ENCODE peak calls at places on chromosomes 1 and 21, in six cellular contexts. One of them, this sample, is unnamed.

GRCh38 chr1:24970399-24970753 is 40.3 kb upstream of the RUNX3 start:
- DNase-seq in fibroblast of lung: peak
- DNase-seq in cardiac muscle cell: peak
- DNase-seq in astrocyte of the cerebellum: no peak
- DNase-seq in adrenal gland: no peak
- DNase-seq in AG09309: no peak
- DNase-seq in this sample: no peak

GRCh38 chr1:98766241-98766640 is 104.7 kb downstream of the SNX7 start:
- DNase-seq in fibroblast of lung: no peak
- DNase-seq in cardiac muscle cell: no peak
- DNase-seq in astrocyte of the cerebellum: no peak
- DNase-seq in adrenal gland: no peak
- DNase-seq in AG09309: no peak
- DNase-seq in this sample: no peak

GRCh38 chr1:159900086-159900680 is at the start of gene CFAP45:
- DNase-seq in fibroblast of lung: peak
- DNase-seq in cardiac muscle cell: peak
- DNase-seq in astrocyte of the cerebellum: no peak
- DNase-seq in adrenal gland: peak
- DNase-seq in AG09309: no peak
- DNase-seq in this sample: no peak

GRCh38 chr21:34545079-34545884 is 33.3 kb upstream of the KCNE1 start:
- DNase-seq in fibroblast of lung: peak
- DNase-seq in cardiac muscle cell: peak
- DNase-seq in astrocyte of the cerebellum: peak
- DNase-seq in adrenal gland: no peak
- DNase-seq in AG09309: no peak
- DNase-seq in this sample: no peak

GRCh38 chr1:100643430-100644196 is 75.9 kb upstream of the VCAM1 start:
- DNase-seq in fibroblast of lung: peak
- DNase-seq in cardiac muscle cell: peak
- DNase-seq in astrocyte of the cerebellum: no peak
- DNase-seq in adrenal gland: peak
- DNase-seq in AG09309: no peak
- DNase-seq in this sample: no peak

GRCh38 chr1:5601516-5601915 is 390.7 kb downstream of the NPHP4 start:
- DNase-seq in fibroblast of lung: no peak
- DNase-seq in cardiac muscle cell: no peak
- DNase-seq in astrocyte of the cerebellum: no peak
- DNase-seq in adrenal gland: no peak
- DNase-seq in AG09309: no peak
- DNase-seq in this sample: no peak

GRCh38 chr1:207803678-207804077 is 51.8 kb downstream of the CD46 start:
- DNase-seq in fibroblast of lung: no peak
- DNase-seq in cardiac muscle cell: no peak
- DNase-seq in astrocyte of the cerebellum: no peak
- DNase-seq in adrenal gland: no peak
- DNase-seq in AG09309: no peak
- DNase-seq in this sample: no peak

GRCh38 chr1:23799570-23800395 is 771 bp downstream of the GALE start:
- DNase-seq in fibroblast of lung: peak
- DNase-seq in cardiac muscle cell: peak
- DNase-seq in astrocyte of the cerebellum: no peak
- DNase-seq in adrenal gland: peak
- DNase-seq in AG09309: no peak
- DNase-seq in this sample: no peak

GRCh38 chr21:19011448-19011847 is 607.9 kb upstream of the TMPRSS15 start:
- DNase-seq in fibroblast of lung: no peak
- DNase-seq in cardiac muscle cell: no peak
- DNase-seq in astrocyte of the cerebellum: no peak
- DNase-seq in adrenal gland: no peak
- DNase-seq in AG09309: no peak
- DNase-seq in this sample: no peak

GRCh38 chr1:27602510-27603319 is 1.2 kb downstream of the AHDC1 start:
- DNase-seq in fibroblast of lung: no peak
- DNase-seq in cardiac muscle cell: no peak
- DNase-seq in astrocyte of the cerebellum: no peak
- DNase-seq in adrenal gland: no peak
- DNase-seq in AG09309: no peak
- DNase-seq in this sample: no peak

GRCh38 chr1:43707191-43708005 is at the start of gene ST3GAL3:
- DNase-seq in fibroblast of lung: peak
- DNase-seq in cardiac muscle cell: peak
- DNase-seq in astrocyte of the cerebellum: peak
- DNase-seq in adrenal gland: peak
- DNase-seq in AG09309: no peak
- DNase-seq in this sample: no peak

GRCh38 chr1:54836594-54836993 is 35.5 kb upstream of the TTC22 start:
- DNase-seq in fibroblast of lung: no peak
- DNase-seq in cardiac muscle cell: no peak
- DNase-seq in astrocyte of the cerebellum: no peak
- DNase-seq in adrenal gland: no peak
- DNase-seq in AG09309: no peak
- DNase-seq in this sample: no peak

GRCh38 chr1:228668553-228669400 is 66.5 kb upstream of the RHOU start:
- DNase-seq in fibroblast of lung: peak
- DNase-seq in cardiac muscle cell: peak
- DNase-seq in astrocyte of the cerebellum: no peak
- DNase-seq in adrenal gland: no peak
- DNase-seq in AG09309: peak
- DNase-seq in this sample: no peak

GRCh38 chr1:87227651-87228050 is 101.0 kb upstream of the LMO4 start:
- DNase-seq in fibroblast of lung: no peak
- DNase-seq in cardiac muscle cell: no peak
- DNase-seq in astrocyte of the cerebellum: no peak
- DNase-seq in adrenal gland: no peak
- DNase-seq in AG09309: no peak
- DNase-seq in this sample: no peak

DNA sequence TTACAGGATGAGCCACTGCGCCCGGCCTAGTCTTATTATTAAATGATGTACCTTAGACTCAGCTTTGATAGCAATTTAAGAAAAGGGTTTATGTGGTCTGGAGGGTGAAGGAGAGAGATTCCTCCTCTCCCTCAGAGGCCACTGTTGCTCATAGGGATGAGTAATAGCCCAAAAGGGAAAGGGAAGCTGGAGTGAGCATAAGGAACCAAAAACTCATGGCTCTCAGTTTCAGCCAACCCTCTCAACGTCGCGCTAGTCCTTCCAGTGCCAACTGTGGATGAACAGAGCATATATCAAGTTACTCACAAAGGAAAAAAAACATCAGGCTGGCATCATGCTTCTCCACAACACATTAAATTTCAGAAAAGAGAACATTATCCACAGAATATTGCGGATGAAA is 8.3 kb upstream of the GPR89B start:
- DNase-seq in fibroblast of lung: no peak
- DNase-seq in cardiac muscle cell: no peak
- DNase-seq in astrocyte of the cerebellum: no peak
- DNase-seq in adrenal gland: no peak
- DNase-seq in AG09309: no peak
- DNase-seq in this sample: no peak
- TF ChIP-seq CTCF in fibroblast of lung: no peak
- TF ChIP-seq CTCF in cardiac muscle cell: no peak
- TF ChIP-seq CTCF in astrocyte of the cerebellum: no peak
- TF ChIP-seq CTCF in adrenal gland: no peak
- TF ChIP-seq CTCF in AG09309: no peak
- TF ChIP-seq CTCF in this sample: no peak

DNA sequence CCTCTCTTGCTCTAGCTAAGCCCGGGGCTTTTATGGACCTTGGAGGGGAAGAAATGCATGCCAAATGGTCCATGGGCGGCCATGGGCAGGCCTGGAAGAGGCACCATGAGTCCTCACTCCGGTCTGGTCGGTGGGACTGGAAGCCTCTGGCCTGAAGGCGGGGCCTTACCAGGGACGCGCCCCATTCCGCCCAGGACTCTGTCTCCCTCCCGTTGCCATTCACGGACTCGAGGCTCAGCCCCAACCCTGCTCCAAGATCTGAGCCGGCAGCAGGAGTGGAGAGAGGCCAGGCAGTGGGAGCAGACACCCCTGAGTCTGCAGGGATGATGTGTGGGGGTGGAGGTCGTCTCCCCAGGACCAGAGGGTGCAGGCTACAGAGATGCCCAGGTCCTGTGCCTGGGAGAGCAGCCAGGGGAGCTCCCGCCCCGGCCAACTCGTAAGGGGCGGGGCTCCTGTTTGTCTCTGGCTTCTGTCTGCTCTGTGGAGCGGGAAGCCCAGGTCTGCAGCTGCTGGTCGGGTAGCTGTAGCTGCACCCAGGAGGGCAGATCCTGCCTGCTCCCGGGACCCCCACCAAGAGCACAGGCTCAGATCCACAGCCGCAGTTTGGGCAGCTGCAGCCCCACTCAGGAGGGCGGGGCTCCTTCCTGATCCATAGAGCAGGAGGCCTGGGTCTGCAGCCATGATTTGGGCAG is 8.3 kb upstream of the KANK4 start:
- DNase-seq in fibroblast of lung: no peak
- DNase-seq in cardiac muscle cell: no peak
- DNase-seq in astrocyte of the cerebellum: no peak
- DNase-seq in adrenal gland: no peak
- DNase-seq in AG09309: no peak
- DNase-seq in this sample: no peak
- H3K4me3 ChIP-seq in fibroblast of lung: no peak
- H3K4me3 ChIP-seq in cardiac muscle cell: no peak
- H3K4me3 ChIP-seq in astrocyte of the cerebellum: no peak
- H3K4me3 ChIP-seq in adrenal gland: no peak
- H3K4me3 ChIP-seq in AG09309: no peak
- H3K4me3 ChIP-seq in this sample: no peak

GRCh38 chr1:244144053-244144452 is 93.0 kb downstream of the ZBTB18 start:
- DNase-seq in fibroblast of lung: no peak
- DNase-seq in cardiac muscle cell: no peak
- DNase-seq in astrocyte of the cerebellum: no peak
- DNase-seq in adrenal gland: no peak
- DNase-seq in AG09309: no peak
- DNase-seq in this sample: no peak
- TF ChIP-seq CTCF in fibroblast of lung: no peak
- TF ChIP-seq CTCF in cardiac muscle cell: no peak
- TF ChIP-seq CTCF in astrocyte of the cerebellum: no peak
- TF ChIP-seq CTCF in adrenal gland: no peak
- TF ChIP-seq CTCF in AG09309: no peak
- TF ChIP-seq CTCF in this sample: no peak

GRCh38 chr1:63329621-63330330 is 7.4 kb downstream of the FOXD3 start:
- DNase-seq in fibroblast of lung: no peak
- DNase-seq in cardiac muscle cell: no peak
- DNase-seq in astrocyte of the cerebellum: no peak
- DNase-seq in adrenal gland: no peak
- DNase-seq in AG09309: no peak
- DNase-seq in this sample: no peak

GRCh38 chr1:63326473-63327380 is 4.4 kb downstream of the FOXD3 start:
- DNase-seq in fibroblast of lung: no peak
- DNase-seq in cardiac muscle cell: no peak
- DNase-seq in astrocyte of the cerebellum: no peak
- DNase-seq in adrenal gland: no peak
- DNase-seq in AG09309: no peak
- DNase-seq in this sample: no peak

GRCh38 chr1:63328140-63328521 is 5.8 kb downstream of the FOXD3 start:
- DNase-seq in fibroblast of lung: no peak
- DNase-seq in cardiac muscle cell: no peak
- DNase-seq in astrocyte of the cerebellum: no peak
- DNase-seq in adrenal gland: no peak
- DNase-seq in AG09309: no peak
- DNase-seq in this sample: no peak

GRCh38 chr1:63327417-63328139 is 5.2 kb downstream of the FOXD3 start:
- DNase-seq in fibroblast of lung: peak
- DNase-seq in cardiac muscle cell: peak
- DNase-seq in astrocyte of the cerebellum: peak
- DNase-seq in adrenal gland: peak
- DNase-seq in AG09309: no peak
- DNase-seq in this sample: no peak

GRCh38 chr1:63330331-63330916 is 8.1 kb downstream of the FOXD3 start:
- DNase-seq in fibroblast of lung: no peak
- DNase-seq in cardiac muscle cell: no peak
- DNase-seq in astrocyte of the cerebellum: no peak
- DNase-seq in adrenal gland: no peak
- DNase-seq in AG09309: no peak
- DNase-seq in this sample: no peak
- H3K4me3 ChIP-seq in fibroblast of lung: no peak
- H3K4me3 ChIP-seq in cardiac muscle cell: no peak
- H3K4me3 ChIP-seq in astrocyte of the cerebellum: no peak
- H3K4me3 ChIP-seq in adrenal gland: no peak
- H3K4me3 ChIP-seq in AG09309: no peak
- H3K4me3 ChIP-seq in this sample: no peak

DNA sequence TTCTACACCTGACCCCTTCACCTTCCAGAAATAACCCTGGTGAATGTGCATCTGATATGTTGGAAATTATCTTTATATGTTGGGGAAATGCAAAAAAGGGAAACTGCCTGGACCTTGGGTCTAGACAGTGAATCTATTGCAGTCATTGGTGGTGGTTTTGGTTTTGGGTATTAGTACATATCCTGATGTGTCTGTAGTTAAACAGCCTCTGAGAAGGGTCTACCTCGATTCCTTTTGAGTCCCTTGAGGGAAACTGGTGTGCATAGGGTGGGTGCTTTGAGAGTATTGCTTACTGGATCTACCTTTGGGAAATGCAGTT is 127.3 kb upstream of the KIAA0040 start:
- DNase-seq in fibroblast of lung: no peak
- DNase-seq in cardiac muscle cell: no peak
- DNase-seq in astrocyte of the cerebellum: no peak
- DNase-seq in adrenal gland: no peak
- DNase-seq in AG09309: no peak
- DNase-seq in this sample: no peak
- TF ChIP-seq CTCF in fibroblast of lung: no peak
- TF ChIP-seq CTCF in cardiac muscle cell: no peak
- TF ChIP-seq CTCF in astrocyte of the cerebellum: no peak
- TF ChIP-seq CTCF in adrenal gland: no peak
- TF ChIP-seq CTCF in AG09309: no peak
- TF ChIP-seq CTCF in this sample: no peak

GRCh38 chr1:112721966-112722524 is 6.9 kb upstream of the PPM1J start:
- DNase-seq in fibroblast of lung: no peak
- DNase-seq in cardiac muscle cell: no peak
- DNase-seq in astrocyte of the cerebellum: no peak
- DNase-seq in adrenal gland: no peak
- DNase-seq in AG09309: no peak
- DNase-seq in this sample: no peak

GRCh38 chr1:112719706-112720105 is 4.6 kb upstream of the PPM1J start:
- DNase-seq in fibroblast of lung: no peak
- DNase-seq in cardiac muscle cell: no peak
- DNase-seq in astrocyte of the cerebellum: no peak
- DNase-seq in adrenal gland: no peak
- DNase-seq in AG09309: no peak
- DNase-seq in this sample: no peak

GRCh38 chr1:112718691-112719418 is 3.7 kb upstream of the PPM1J start:
- DNase-seq in fibroblast of lung: peak
- DNase-seq in cardiac muscle cell: peak
- DNase-seq in astrocyte of the cerebellum: no peak
- DNase-seq in adrenal gland: peak
- DNase-seq in AG09309: no peak
- DNase-seq in this sample: no peak

GRCh38 chr1:112723511-112723839 is 8.3 kb upstream of the PPM1J start:
- DNase-seq in fibroblast of lung: no peak
- DNase-seq in cardiac muscle cell: no peak
- DNase-seq in astrocyte of the cerebellum: no peak
- DNase-seq in adrenal gland: no peak
- DNase-seq in AG09309: no peak
- DNase-seq in this sample: no peak

GRCh38 chr1:112722601-112723510 is 7.7 kb upstream of the PPM1J start:
- DNase-seq in fibroblast of lung: peak
- DNase-seq in cardiac muscle cell: peak
- DNase-seq in astrocyte of the cerebellum: no peak
- DNase-seq in adrenal gland: no peak
- DNase-seq in AG09309: no peak
- DNase-seq in this sample: no peak
- H3K4me3 ChIP-seq in fibroblast of lung: no peak
- H3K4me3 ChIP-seq in cardiac muscle cell: no peak
- H3K4me3 ChIP-seq in astrocyte of the cerebellum: no peak
- H3K4me3 ChIP-seq in adrenal gland: no peak
- H3K4me3 ChIP-seq in AG09309: no peak
- H3K4me3 ChIP-seq in this sample: peak

GRCh38 chr1:14924455-14925325 is 228.9 kb upstream of the TMEM51 start:
- DNase-seq in fibroblast of lung: peak
- DNase-seq in cardiac muscle cell: peak
- DNase-seq in astrocyte of the cerebellum: no peak
- DNase-seq in adrenal gland: no peak
- DNase-seq in AG09309: no peak
- DNase-seq in this sample: no peak
- TF ChIP-seq CTCF in fibroblast of lung: no peak
- TF ChIP-seq CTCF in cardiac muscle cell: no peak
- TF ChIP-seq CTCF in astrocyte of the cerebellum: no peak
- TF ChIP-seq CTCF in adrenal gland: no peak
- TF ChIP-seq CTCF in AG09309: no peak
- TF ChIP-seq CTCF in this sample: peak

This sample was measured in AG04449.